ENCODE peak calls at places on chromosomes 4 and X, in ten cellular contexts. M, E, O, C, J, Y, V, W, R and S are unnamed samples. For H3K9me3, the result is how much of the 10 kb centered on the place peaks cover.

GRCh38 chrX:101388604-101389003 is 2.2 kb upstream of the RPL36A start:
- DNase-seq in M (no peak), E (no peak), V (no peak), C (no peak), Y (no peak), O (no peak), R (no peak), J (no peak), W (no peak), S (no peak)

GRCh38 chr4:145533011-145533410 is 51.4 kb downstream of the SMAD1 start:
- DNase-seq in E (no peak), M (no peak), V (no peak), Y (no peak), C (no peak), J (no peak), R (no peak), W (no peak), O (no peak), S (no peak)

GRCh38 chrX:121333942-121334341 is 286.5 kb downstream of the GLUD2 start:
- DNase-seq in O (no peak), M (no peak), W (peak), R (no peak), C (no peak), V (no peak), J (no peak), Y (no peak), E (no peak), S (no peak)

GRCh38 chr4:56142088-56142487 is 193.3 kb downstream of the CEP135 start:
- DNase-seq in R (no peak), E (no peak), M (no peak), W (no peak), V (no peak), Y (no peak), O (no peak), C (no peak), J (no peak), S (no peak)

GRCh38 chrX:76850851-76851250 is 423.3 kb downstream of the MAGEE1 start:
- DNase-seq in O (no peak), M (no peak), V (no peak), Y (no peak), W (no peak), R (no peak), J (no peak), E (no peak), C (no peak), S (no peak)

GRCh38 chr4:7659429-7660175 is 224.9 kb upstream of the PSAPL1 start:
- DNase-seq in J (no peak), C (no peak), R (no peak), M (no peak), O (no peak), V (no peak), W (no peak), Y (no peak), E (no peak), S (no peak)

GRCh38 chr4:140071806-140072205 is 82.2 kb downstream of the MAML3 start:
- DNase-seq in E (no peak), M (peak), V (peak), C (peak), W (peak), J (no peak), O (peak), Y (peak), R (no peak), S (no peak)

GRCh38 chr4:107645604-107646003 is 74.4 kb downstream of the PAPSS1 start:
- DNase-seq in R (no peak), E (no peak), W (no peak), V (no peak), C (no peak), J (no peak), M (no peak), Y (no peak), O (no peak), S (no peak)

GRCh38 chr4:89712141-89712540 is 124.8 kb downstream of the SNCA start:
- DNase-seq in V (no peak), W (no peak), O (no peak), Y (peak), J (no peak), R (no peak), M (no peak), E (no peak), C (peak), S (no peak)

GRCh38 chr4:7291372-7292135 is 99.2 kb downstream of the SORCS2 start:
- DNase-seq in M (peak), O (peak), J (peak), V (no peak), R (no peak), Y (no peak), C (peak), E (no peak), W (no peak), S (peak)

GRCh38 chr4:93731448-93731847 is 97.1 kb upstream of the ATOH1 start:
- DNase-seq in M (no peak), O (no peak), C (peak), V (no peak), E (no peak), R (no peak), W (no peak), J (no peak), Y (peak), S (no peak)

GRCh38 chr4:39046243-39046642 is 14.0 kb upstream of the TMEM156 start:
- DNase-seq in M (no peak), V (no peak), Y (no peak), E (no peak), J (no peak), O (no peak), R (peak), C (peak), W (no peak), S (no peak)

GRCh38 chrX:42686706-42687105 is 91.3 kb downstream of the PPP1R2C start:
- DNase-seq in W (no peak), E (no peak), C (no peak), J (no peak), R (no peak), O (no peak), M (no peak), Y (no peak), V (no peak), S (no peak)

GRCh38 chrX:106481341-106481740 is 130.4 kb upstream of the RADX start:
- DNase-seq in O (no peak), R (peak), V (peak), Y (peak), E (peak), C (peak), W (peak), J (no peak), M (no peak), S (no peak)

DNA sequence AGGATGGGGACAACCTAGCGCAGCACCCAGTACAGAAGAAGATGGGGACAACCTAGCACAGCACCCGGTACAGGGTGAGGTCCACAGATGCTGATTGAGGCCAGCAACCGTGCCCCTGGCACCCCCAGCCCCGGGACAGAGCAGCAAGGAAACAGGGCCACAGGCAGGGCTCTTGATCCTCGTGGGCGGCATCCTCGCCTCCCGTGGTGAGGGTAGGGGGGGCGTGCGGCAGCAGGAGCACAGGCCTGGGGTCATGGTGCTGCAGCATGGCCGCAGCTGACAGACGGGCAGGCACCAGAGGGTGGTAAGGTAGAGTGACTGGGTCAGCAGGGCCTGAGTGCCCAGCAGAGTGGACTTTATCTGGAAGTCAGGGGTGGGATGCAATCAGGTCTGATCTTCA is 89.5 kb downstream of the HMX1 start:
- DNase-seq in J (no peak), V (no peak), E (no peak), O (no peak), R (no peak), W (no peak), C (no peak), Y (no peak), M (no peak), S (no peak)
- H3K9me3 ChIP-seq in J (under half), V (under half), E (under half), O (under half), R (under half), W (under half), C (under half), Y (under half), M (under half), S (under half)

GRCh38 chrX:152932598-152933175 is 34.8 kb downstream of the ZNF185 start:
- DNase-seq in E (no peak), W (no peak), O (no peak), V (no peak), C (no peak), J (no peak), Y (no peak), R (no peak), M (no peak), S (no peak)
- H3K9me3 ChIP-seq in E (under half), W (under half), O (under half), V (under half), C (under half), J (under half), Y (under half), R (under half), M (under half), S (under half)

GRCh38 chr4:53832549-53832948 is 231.9 kb downstream of the CHIC2 start:
- DNase-seq in V (no peak), J (no peak), W (no peak), O (no peak), E (no peak), M (no peak), C (no peak), Y (no peak), R (no peak), S (no peak)

DNA sequence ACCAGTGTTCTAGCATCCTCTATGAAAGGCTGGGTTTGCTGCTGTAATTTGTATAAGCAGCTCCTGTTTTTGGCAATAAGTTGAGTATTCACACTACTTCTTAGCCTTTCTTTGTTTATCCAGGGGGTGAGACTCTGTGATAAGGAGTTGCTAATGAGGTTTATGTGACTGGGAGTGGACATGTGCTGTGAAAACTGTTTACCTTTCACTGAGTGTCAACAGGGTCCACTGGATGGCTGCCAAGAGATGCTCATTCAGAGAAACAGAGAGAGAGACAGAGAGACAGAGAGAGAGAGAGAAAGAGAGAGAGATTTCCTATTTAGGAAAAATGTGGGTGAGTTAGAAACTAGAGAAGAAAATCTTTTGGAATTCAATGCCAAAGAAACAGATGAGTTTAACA is 233.9 kb downstream of the CHIC2 start:
- DNase-seq in Y (no peak), V (no peak), C (no peak), W (no peak), O (no peak), M (no peak), R (no peak), E (no peak), J (no peak), S (no peak)
- H3K9me3 ChIP-seq in Y (under half), V (under half), C (under half), W (under half), O (under half), M (under half), R (under half), E (under half), J (under half), S (under half)

GRCh38 chr4:150375025-150375424 is 206.9 kb upstream of the MAB21L2 start:
- DNase-seq in E (no peak), R (no peak), M (no peak), C (no peak), J (no peak), O (no peak), Y (no peak), V (no peak), W (no peak), S (no peak)

GRCh38 chr4:150367326-150367725 is 214.6 kb upstream of the MAB21L2 start:
- DNase-seq in O (no peak), J (no peak), Y (no peak), R (no peak), C (no peak), W (no peak), E (peak), V (no peak), M (no peak), S (no peak)

GRCh38 chr4:150369434-150370141 is 212.4 kb upstream of the MAB21L2 start:
- DNase-seq in V (no peak), O (no peak), Y (no peak), C (no peak), R (no peak), J (no peak), E (no peak), W (no peak), M (no peak), S (no peak)

GRCh38 chr4:150368667-150369066 is 213.3 kb upstream of the MAB21L2 start:
- DNase-seq in C (peak), J (no peak), Y (peak), V (no peak), E (no peak), M (no peak), O (no peak), R (no peak), W (no peak), S (no peak)

DNA sequence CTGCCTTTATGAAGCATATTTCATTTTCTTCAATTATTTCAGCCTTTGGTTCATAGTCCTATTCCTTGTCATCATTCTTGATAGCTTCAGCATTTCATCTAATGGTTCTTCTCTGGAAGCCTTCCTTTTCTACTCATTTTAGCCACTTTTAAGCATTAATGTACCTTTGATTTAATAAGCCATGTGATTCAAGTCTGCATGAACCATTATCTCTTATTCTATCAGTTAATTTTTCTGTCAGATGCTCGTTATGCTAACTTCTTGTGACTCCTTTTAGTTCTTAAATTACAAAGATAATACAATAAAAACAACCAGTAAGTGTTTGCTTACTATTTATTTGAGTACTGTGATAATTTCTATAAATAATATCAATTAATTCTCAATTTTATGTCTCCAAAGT is 210.1 kb upstream of the MAB21L2 start:
- DNase-seq in Y (no peak), C (no peak), M (no peak), J (no peak), E (no peak), R (no peak), W (no peak), O (no peak), V (no peak), S (no peak)
- H3K9me3 ChIP-seq in Y (under half), C (under half), M (under half), J (under half), E (under half), R (under half), W (under half), O (under half), V (under half), S (under half)

GRCh38 chr4:601612-602558 is 23.5 kb upstream of the PDE6B start:
- DNase-seq in R (no peak), E (no peak), W (no peak), J (no peak), Y (no peak), V (no peak), M (no peak), O (no peak), C (no peak), S (no peak)

GRCh38 chr4:600850-601515 is 24.4 kb upstream of the PDE6B start:
- DNase-seq in J (no peak), E (no peak), W (no peak), Y (no peak), C (no peak), V (no peak), O (no peak), R (no peak), M (no peak), S (no peak)

GRCh38 chr4:600166-600565 is 24.1 kb upstream of the TMEM271 start:
- DNase-seq in W (no peak), C (no peak), O (no peak), R (no peak), J (no peak), M (no peak), Y (no peak), E (no peak), V (no peak), S (no peak)

GRCh38 chr4:604131-604530 is 21.2 kb upstream of the PDE6B start:
- DNase-seq in O (no peak), Y (no peak), C (no peak), M (no peak), E (no peak), W (no peak), R (no peak), V (no peak), J (no peak), S (no peak)

DNA sequence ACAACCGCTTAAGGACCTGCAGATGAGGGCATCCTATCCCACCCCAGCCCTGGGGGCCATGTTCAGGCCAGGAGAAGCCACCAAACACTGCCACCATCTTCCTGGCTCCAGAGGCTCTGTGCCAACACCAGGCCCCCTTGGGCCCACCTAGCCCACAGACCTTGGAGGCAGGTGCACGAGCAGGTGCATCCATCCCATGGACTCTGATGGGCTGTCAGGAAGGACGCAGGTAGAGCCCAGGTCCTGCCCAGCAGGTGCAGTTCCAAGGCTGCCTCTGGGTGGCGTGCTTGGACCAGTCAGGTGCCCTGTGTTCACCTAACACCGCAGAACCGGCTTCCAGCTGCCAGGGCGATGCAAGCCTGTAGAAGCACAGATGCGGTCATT is 22.8 kb upstream of the PDE6B start:
- DNase-seq in J (no peak), C (no peak), Y (no peak), W (no peak), E (peak), M (no peak), R (peak), V (peak), O (no peak), S (no peak)
- H3K9me3 ChIP-seq in J (under half), C (under half), Y (under half), W (under half), E (under half), M (under half), R (under half), V (under half), O (under half), S (under half)

DNA sequence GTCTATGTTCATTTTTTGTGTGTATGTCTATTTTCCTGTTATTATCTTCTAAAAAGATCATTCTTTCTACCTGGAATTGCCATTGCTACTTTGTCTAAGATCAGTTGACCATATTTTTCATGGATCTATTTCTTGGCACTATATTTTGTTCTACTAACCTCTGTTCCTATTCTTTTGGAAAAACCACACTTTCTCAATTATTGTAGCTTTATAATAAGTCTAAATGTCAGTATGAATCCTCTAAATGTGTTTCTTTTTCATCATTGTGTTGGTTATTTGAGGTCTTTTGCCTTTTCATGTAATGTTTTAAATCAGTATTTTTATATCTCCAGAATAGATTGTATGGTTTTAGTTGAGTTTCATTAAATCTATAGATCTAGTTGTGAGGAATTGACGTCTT is 798.3 kb downstream of the FAT4 start:
- DNase-seq in E (no peak), R (no peak), C (no peak), V (no peak), M (no peak), Y (no peak), J (no peak), O (no peak), W (no peak), S (no peak)
- H3K9me3 ChIP-seq in E (under half), R (under half), C (under half), V (under half), M (under half), Y (under half), J (under half), O (half or more), W (under half), S (under half)

DNA sequence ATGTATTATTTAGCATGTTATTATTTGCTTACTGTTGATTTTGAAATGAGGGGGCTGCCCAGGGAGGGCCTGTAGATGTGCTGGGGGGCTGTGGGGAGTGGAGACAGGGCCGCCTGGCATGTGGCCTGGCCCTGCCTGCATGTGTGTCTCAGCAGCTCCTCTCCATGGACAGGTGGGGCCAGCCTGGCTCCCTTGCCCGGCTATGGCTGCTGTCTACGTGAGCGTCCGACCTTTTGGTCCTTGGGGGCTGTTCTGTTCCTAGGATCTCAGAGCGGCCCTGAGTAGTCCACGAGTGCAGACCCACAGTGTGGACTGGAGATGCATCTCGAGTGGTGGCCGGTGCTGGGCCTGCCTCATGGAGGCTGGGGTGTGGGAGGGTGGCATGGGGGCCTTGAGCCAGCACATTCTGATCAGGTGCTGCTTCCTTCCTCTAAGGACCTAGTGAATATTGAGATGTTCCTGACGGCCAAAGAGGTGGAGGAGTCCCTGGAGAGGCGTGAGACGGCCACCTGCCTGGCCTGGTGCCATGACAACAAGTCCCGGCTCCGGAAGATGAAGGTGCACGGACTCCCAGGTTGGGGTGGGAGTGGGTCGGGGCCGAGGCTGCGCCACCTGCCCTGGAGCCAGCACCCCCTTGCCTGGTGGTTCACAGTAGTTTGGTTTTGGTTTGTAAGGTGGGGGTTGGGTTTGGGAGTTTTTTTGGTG is 24.9 kb upstream of the UVSSA start:
- DNase-seq in M (no peak), J (no peak), O (no peak), R (no peak), E (no peak), C (no peak), Y (no peak), V (no peak), W (no peak), S (peak)
- H3K9me3 ChIP-seq in M (under half), J (under half), O (under half), R (under half), E (under half), C (under half), Y (under half), V (under half), W (under half), S (under half)

DNA sequence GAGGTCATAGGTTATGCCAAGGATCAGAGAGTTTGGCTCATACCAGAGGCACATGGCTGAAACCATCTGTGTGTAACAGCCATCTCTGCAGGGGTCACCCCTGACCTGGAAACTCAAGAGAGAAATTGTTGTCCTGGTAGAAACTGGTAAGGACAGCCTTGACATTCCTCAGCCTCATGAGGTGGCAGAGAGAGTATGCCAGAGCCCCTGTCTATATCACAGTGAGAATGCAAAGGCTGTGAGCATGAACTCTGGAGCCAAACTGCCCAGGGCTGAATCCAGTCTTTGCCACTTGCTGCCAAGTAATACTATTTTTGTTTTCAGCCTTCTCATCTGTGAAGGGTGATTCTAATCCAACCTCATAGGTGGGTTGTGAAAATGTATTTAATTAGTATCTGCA is 37.1 kb upstream of the CCDC149 start:
- DNase-seq in M (no peak), Y (no peak), E (no peak), V (no peak), C (no peak), R (no peak), J (no peak), O (no peak), W (no peak), S (no peak)
- H3K9me3 ChIP-seq in M (under half), Y (under half), E (under half), V (under half), C (under half), R (under half), J (under half), O (under half), W (under half), S (under half)

GRCh38 chr4:67735325-67735724 is 18.9 kb downstream of the GNRHR start:
- DNase-seq in V (no peak), J (no peak), C (no peak), E (no peak), W (no peak), M (no peak), Y (no peak), R (no peak), O (no peak), S (no peak)

GRCh38 chr4:67736262-67736661 is 17.9 kb downstream of the GNRHR start:
- DNase-seq in V (no peak), C (no peak), Y (no peak), E (no peak), W (no peak), R (no peak), J (no peak), M (no peak), O (no peak), S (no peak)
- H3K9me3 ChIP-seq in V (under half), C (under half), Y (under half), E (under half), W (under half), R (under half), J (under half), M (under half), O (under half), S (under half)